ENCODE peak calls at places on chromosome 15, in seven cellular contexts. P is KG1, D is myocyte, X is Peyer's patch, F is tibial artery, S is GM12865, Z is AG08395. O is an unnamed sample.

GRCh38 chr15:73897441-73898261 is 24.3 kb downstream of the TBC1D21 start:
- DNase-seq in F (peak), P (no peak), D (peak), S (peak), X (no peak), Z (peak), O (peak)

GRCh38 chr15:39429898-39430357 is 151.0 kb upstream of the THBS1 start:
- DNase-seq in S (peak), F (no peak), X (no peak), P (no peak), D (peak), Z (peak), O (no peak)

GRCh38 chr15:101126618-101127502 is 125.0 kb downstream of the CHSY1 start:
- DNase-seq in F (no peak), D (peak), S (peak), X (no peak), Z (peak), P (peak), O (no peak)

GRCh38 chr15:100788080-100788730 is 91.4 kb upstream of the ALDH1A3 start:
- DNase-seq in S (no peak), Z (no peak), F (no peak), X (no peak), D (no peak), P (no peak), O (no peak)

GRCh38 chr15:47614341-47614740 is 103.0 kb upstream of the SEMA6D start:
- DNase-seq in X (no peak), P (no peak), F (no peak), Z (no peak), D (no peak), S (no peak), O (no peak)

GRCh38 chr15:50702762-50703334 is 16.3 kb upstream of the TRPM7 start:
- DNase-seq in P (no peak), S (no peak), F (no peak), D (no peak), Z (no peak), X (no peak), O (no peak)

GRCh38 chr15:78672285-78673003 is 31.4 kb upstream of the CHRNB4 start:
- DNase-seq in X (no peak), D (no peak), P (no peak), S (no peak), Z (no peak), F (no peak), O (no peak)

GRCh38 chr15:56659197-56659596 is 74.1 kb downstream of the ZNF280D start:
- DNase-seq in S (no peak), P (no peak), F (no peak), X (no peak), D (no peak), Z (no peak), O (no peak)

GRCh38 chr15:48153526-48153925 is 24.6 kb downstream of the MYEF2 start:
- DNase-seq in F (no peak), Z (no peak), D (no peak), X (no peak), S (no peak), P (no peak), O (no peak)

GRCh38 chr15:43270676-43271306 is 4.1 kb upstream of the TGM5 start:
- DNase-seq in D (no peak), F (no peak), P (peak), S (peak), X (peak), Z (no peak), O (peak)

O was measured in stimulated activated naive B cell treated with anti-CD40 and anti-IgM and Interleukin-4, amounts not matched to agents 10 μg/mL and 1 μg/mL and 100 μg/mL, for 72 hours.